ENCODE peak calls at places on chromosomes 13 and 19, in six cellular contexts. L, B, P, O, E and Y are unnamed samples.

GRCh38 chr13:50361282-50361681 is 346.0 kb downstream of the KCNRG start:
- DNase-seq in L (no peak), B (no peak), P (no peak), O (no peak), E (no peak), Y (no peak)

GRCh38 chr13:105969761-105970160 is 565.7 kb downstream of the EFNB2 start:
- DNase-seq in L (no peak), B (no peak), P (no peak), O (no peak), E (no peak), Y (no peak)

GRCh38 chr13:99572131-99572530 is 70.9 kb downstream of the TM9SF2 start:
- DNase-seq in L (no peak), B (no peak), P (no peak), O (no peak), E (no peak), Y (no peak)

GRCh38 chr19:17406039-17406886 is 833 bp upstream of the BST2 start:
- DNase-seq in L (no peak), B (no peak), P (no peak), O (no peak), E (peak; percentile 44), Y (no peak)

GRCh38 chr13:65479692-65480091 is 1750.4 kb downstream of the PCDH9 start:
- DNase-seq in L (no peak), B (no peak), P (no peak), O (no peak), E (no peak), Y (no peak)

GRCh38 chr13:99412856-99413255 is 88.4 kb upstream of the TM9SF2 start:
- DNase-seq in L (no peak), B (no peak), P (no peak), O (no peak), E (no peak), Y (no peak)

GRCh38 chr13:24680258-24680920 is at the start of gene ATP12A:
- DNase-seq in L (no peak), B (peak; percentile 58), P (no peak), O (no peak), E (no peak), Y (peak; percentile 35)

GRCh38 chr13:71252191-71252704 is 614.8 kb downstream of the DACH1 start:
- DNase-seq in L (no peak), B (no peak), P (no peak), O (no peak), E (no peak), Y (no peak)

GRCh38 chr13:106471957-106472543 is 63.4 kb downstream of the EFNB2 start:
- DNase-seq in L (peak; percentile 62), B (no peak), P (peak; percentile 57), O (peak; percentile 28), E (peak; percentile 96), Y (peak; percentile 61)

GRCh38 chr13:43036386-43037220 is 13.2 kb downstream of the DNAJC15 start:
- DNase-seq in L (no peak), B (no peak), P (peak; percentile 74), O (no peak), E (no peak), Y (peak; percentile 80)

GRCh38 chr19:57191141-57192063 is at the start of gene ZNF264:
- DNase-seq in L (peak; percentile 54), B (peak; percentile 90), P (peak; percentile 94), O (peak; percentile 86), E (peak; percentile 89), Y (peak; percentile 94)

GRCh38 chr13:96947343-96947910 is 46.8 kb downstream of the OXGR1 start:
- DNase-seq in L (no peak), B (no peak), P (no peak), O (no peak), E (no peak), Y (no peak)

GRCh38 chr19:45423033-45423588 is 606 bp downstream of the ERCC1 start:
- DNase-seq in L (no peak), B (no peak), P (no peak), O (no peak), E (no peak), Y (no peak)

GRCh38 chr13:62702502-62702901 is 1286.9 kb upstream of the PCDH20 start:
- DNase-seq in L (no peak), B (no peak), P (no peak), O (no peak), E (no peak), Y (no peak)

GRCh38 chr19:54451331-54451871 is 2.4 kb downstream of the LENG8 start:
- DNase-seq in L (no peak), B (no peak), P (no peak), O (no peak), E (peak; percentile 27), Y (no peak)

GRCh38 chr19:38675611-38676010 is 28.2 kb downstream of the ACTN4 start:
- DNase-seq in L (no peak), B (no peak), P (no peak), O (no peak), E (no peak), Y (no peak)

GRCh38 chr13:51041126-51041525 is 69.9 kb downstream of the C13orf42 start:
- DNase-seq in L (no peak), B (no peak), P (no peak), O (no peak), E (no peak), Y (no peak)

GRCh38 chr19:35144600-35145436 is 1.8 kb downstream of the FXYD7 start:
- DNase-seq in L (no peak), B (peak; percentile 21), P (no peak), O (no peak), E (no peak), Y (no peak)

GRCh38 chr19:30664358-30665058 is 292.3 kb downstream of the ZNF536 start:
- DNase-seq in L (no peak), B (peak; percentile 53), P (peak; percentile 49), O (no peak), E (peak; percentile 11), Y (peak; percentile 78)

GRCh38 chr13:98856983-98857382 is 104.5 kb upstream of the SLC15A1 start:
- DNase-seq in L (no peak), B (no peak), P (no peak), O (peak; percentile 44), E (no peak), Y (no peak)

GRCh38 chr13:33281951-33282595 is 3.5 kb downstream of the STARD13 start:
- DNase-seq in L (no peak), B (no peak), P (no peak), O (no peak), E (peak; percentile 58), Y (no peak)

GRCh38 chr19:7515471-7516226 is at the start of gene ZNF358:
- DNase-seq in L (peak; percentile 19), B (peak; percentile 54), P (peak; percentile 70), O (peak; percentile 69), E (peak; percentile 31), Y (peak; percentile 67)

DNA sequence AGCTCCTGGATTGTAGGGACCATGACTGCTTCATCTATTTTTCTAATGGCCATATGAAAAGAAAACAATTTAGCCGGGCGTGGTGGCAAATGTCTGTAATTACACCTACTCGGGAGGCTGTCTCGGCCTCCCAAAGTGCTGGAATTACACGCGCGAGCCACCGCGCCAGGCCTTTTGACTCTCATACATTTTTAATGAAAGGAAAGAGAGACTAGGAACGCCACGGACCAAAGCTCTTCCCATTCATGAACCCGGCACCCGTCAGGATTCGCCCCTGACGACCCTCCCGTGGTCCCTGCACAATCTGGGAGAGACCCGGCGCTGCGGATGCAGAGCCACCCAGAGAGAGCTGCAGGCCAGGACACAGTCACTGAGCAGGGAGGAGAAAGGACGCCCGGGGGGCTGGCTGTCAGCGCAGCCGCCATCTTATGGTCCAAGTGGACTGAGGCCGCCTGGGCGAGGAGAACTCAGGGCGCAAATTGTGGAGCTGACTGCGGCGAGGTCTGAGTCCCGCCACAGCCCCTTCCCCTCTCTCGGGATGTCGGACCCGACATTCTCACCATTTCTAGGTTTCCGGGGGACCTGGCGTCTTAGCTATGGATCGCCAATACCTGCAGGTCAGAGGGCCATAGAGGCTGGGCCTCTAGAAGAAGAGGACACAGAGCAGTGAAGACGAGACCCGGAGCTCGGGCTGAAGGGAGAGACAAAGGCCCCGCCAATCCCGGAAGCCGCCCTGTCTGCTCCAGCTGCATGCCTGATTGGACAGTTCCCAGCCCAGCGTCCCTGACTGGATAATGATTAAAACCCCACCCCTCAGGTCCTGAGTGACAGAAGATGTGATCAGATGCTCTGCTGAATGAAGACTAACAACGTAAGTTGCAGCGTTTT is at the start of gene ZNF681:
- DNase-seq in L (peak; percentile 72), B (peak; percentile 95), P (peak; percentile 93), O (peak; percentile 90), E (peak; percentile 95), Y (peak; percentile 97)
- H3K4me3 ChIP-seq in L (peak within 1 kb of the TSS; percentile 91), B (peak within 1 kb of the TSS; percentile 86), P (peak within 1 kb of the TSS; percentile 64), O (peak within 1 kb of the TSS; percentile 73), E (peak within 1 kb of the TSS; percentile 83), Y (peak within 1 kb of the TSS; percentile 64)

DNA sequence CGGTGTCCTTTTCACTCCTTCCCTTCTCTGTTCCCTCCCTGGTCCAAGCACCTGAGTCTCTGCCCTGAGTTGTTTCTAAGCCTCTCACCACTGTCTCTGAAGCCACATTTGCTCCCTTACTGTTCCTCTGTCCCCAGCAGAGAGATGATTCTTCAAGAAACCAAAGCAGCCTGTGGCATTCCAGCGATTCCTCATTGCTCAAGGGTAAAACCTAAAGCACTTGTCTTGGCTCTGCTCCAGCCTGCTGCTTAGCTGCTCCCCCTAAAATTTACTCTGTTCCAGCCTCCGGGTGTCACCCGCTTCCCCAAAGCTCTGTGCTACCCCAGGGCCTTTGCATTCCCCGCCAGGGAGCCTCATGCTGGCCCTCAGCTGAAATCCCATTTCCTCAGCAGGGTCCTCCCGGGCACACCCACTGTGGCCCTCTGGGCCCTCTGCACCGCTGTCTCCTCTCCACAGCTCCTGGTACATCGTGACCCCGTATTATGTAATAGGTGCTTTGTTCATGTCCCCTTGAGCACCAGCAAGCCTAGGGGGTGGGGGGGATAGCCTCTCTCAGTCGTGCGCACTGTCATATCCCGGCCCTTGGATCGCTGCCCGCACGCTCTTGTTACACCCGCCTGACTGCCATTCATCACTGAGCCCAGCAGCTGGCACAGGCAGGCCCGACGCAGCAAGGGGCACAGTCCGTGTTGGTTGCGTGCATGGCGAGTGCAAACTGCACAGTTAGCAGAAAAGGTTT is 15.8 kb downstream of the TECR start:
- DNase-seq in L (no peak), B (no peak), P (peak; percentile 53), O (no peak), E (no peak), Y (no peak)
- H3K4me3 ChIP-seq in L (no peak overlapping the region), B (no peak overlapping the region), P (no peak overlapping the region), O (no peak overlapping the region), E (no peak overlapping the region), Y (no peak overlapping the region)

GRCh38 chr19:11087870-11088507 is 1.3 kb upstream of the LDLR start:
- DNase-seq in L (no peak), B (no peak), P (no peak), O (no peak), E (no peak), Y (no peak)
- H3K4me3 ChIP-seq in L (no peak overlapping the region), B (peak overlapping the region; percentile 95), P (no peak overlapping the region), O (no peak overlapping the region), E (no peak overlapping the region), Y (no peak overlapping the region)

DNA sequence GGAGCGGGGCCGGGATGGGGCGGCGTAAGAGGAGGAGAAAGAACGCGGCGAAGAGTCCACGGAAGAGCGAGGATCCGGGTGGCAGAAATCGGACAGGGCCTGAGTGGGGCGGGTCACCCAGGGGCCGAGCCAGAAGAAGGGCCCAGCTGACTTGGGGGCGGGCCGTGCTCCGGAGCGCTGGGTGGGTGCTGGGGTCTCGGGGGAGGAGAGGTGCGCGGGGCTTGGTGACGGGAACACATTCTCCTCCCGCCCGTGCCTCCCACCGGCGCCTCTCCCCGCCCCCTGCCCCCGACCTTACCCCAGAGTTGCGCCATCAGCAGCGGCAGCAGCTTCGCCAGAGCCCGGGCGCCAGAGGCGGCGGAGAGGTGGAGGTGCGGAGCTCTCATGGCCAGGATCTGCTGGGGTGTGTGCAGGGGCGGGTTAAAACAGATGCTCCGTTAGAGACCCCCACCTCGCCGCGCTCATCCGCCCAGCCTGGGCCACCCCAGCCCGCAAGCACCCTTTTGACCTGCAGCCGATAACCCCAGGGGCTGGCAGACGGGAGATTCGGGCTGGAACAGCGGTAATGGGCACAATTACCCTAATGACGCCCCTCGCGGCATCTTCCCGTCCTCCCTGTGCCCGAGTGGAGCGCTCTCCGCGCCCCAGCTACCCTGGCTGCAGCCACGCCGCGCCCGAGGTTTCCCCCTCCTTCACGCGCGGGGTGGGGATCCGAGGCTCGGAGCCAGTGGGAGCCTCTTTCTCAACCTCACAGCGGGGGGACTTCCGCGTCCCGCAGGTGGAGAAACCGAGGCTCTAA is 565 bp downstream of the KLK10 start:
- DNase-seq in L (no peak), B (no peak), P (no peak), O (no peak), E (no peak), Y (peak; percentile 65)
- H3K4me3 ChIP-seq in L (peak overlapping the region; percentile 57), B (no peak overlapping the region), P (peak overlapping the region; percentile 42), O (no peak overlapping the region), E (no peak overlapping the region), Y (peak overlapping the region; percentile 64)